ENCODE peak calls at places on chromosomes 4 and X, in five cellular contexts. H is H1, Q is HepG2, S is K562, E is GM12878. K is an unnamed sample.

GRCh38 chr4:108072300-108072699 is 82.6 kb downstream of the HADH start:
- DNase-seq in H (no peak), E (peak), Q (no peak), S (no peak), K (no peak)

GRCh38 chrX:73851014-73852009 is 288.3 kb downstream of the CHIC1 start:
- DNase-seq in E (peak), S (peak), Q (no peak), H (no peak), K (no peak)

GRCh38 chrX:43333543-43333942 is 322.6 kb upstream of the MAOA start:
- DNase-seq in Q (peak), H (no peak), S (no peak), E (no peak), K (no peak)

GRCh38 chrX:56804867-56805266 is 75.8 kb downstream of the NBDY start:
- DNase-seq in H (no peak), E (no peak), S (no peak), Q (no peak), K (no peak)

GRCh38 chr4:76659103-76659490 is 224.1 kb downstream of the SHROOM3 start:
- DNase-seq in S (no peak), E (no peak), H (no peak), Q (no peak), K (no peak)

GRCh38 chr4:95585016-95585695 is 36.4 kb upstream of the UNC5C start:
- DNase-seq in Q (no peak), H (no peak), S (no peak), E (no peak), K (peak)

GRCh38 chr4:183905081-183905592 is at the start of gene STOX2:
- DNase-seq in E (no peak), S (no peak), Q (peak), H (no peak), K (no peak)

GRCh38 chr4:167415461-167415860 is 181.2 kb upstream of the SPOCK3 start:
- DNase-seq in H (no peak), S (no peak), Q (no peak), E (no peak), K (no peak)

GRCh38 chr4:55838952-55839351 is 14.5 kb upstream of the EXOC1 start:
- DNase-seq in Q (no peak), H (no peak), S (no peak), E (no peak), K (no peak)

GRCh38 chr4:44495136-44495535 is 46.5 kb upstream of the KCTD8 start:
- DNase-seq in S (no peak), H (no peak), Q (no peak), E (no peak), K (no peak)

GRCh38 chr4:133594246-133595207 is 445.4 kb downstream of the PCDH10 start:
- DNase-seq in Q (no peak), E (no peak), S (no peak), H (no peak), K (no peak)

GRCh38 chrX:17968367-17968766 is 107.3 kb upstream of the RAI2 start:
- DNase-seq in H (no peak), S (no peak), E (no peak), Q (no peak), K (no peak)

GRCh38 chrX:131633285-131633917 is 89.5 kb downstream of the OR13H1 start:
- DNase-seq in S (peak), H (peak), Q (peak), E (peak), K (peak)

GRCh38 chr4:159221280-159221679 is 118.4 kb downstream of the RAPGEF2 start:
- DNase-seq in H (no peak), Q (no peak), S (no peak), E (no peak), K (no peak)

GRCh38 chr4:10983274-10983673 is 298.7 kb upstream of the CLNK start:
- DNase-seq in H (no peak), Q (no peak), S (no peak), E (no peak), K (no peak)

GRCh38 chr4:26930964-26931363 is 70.3 kb downstream of the STIM2 start:
- DNase-seq in H (no peak), E (no peak), S (peak), Q (no peak), K (no peak)

GRCh38 chr4:123259676-123260428 is 136.7 kb upstream of the SPRY1 start:
- DNase-seq in Q (no peak), E (no peak), H (no peak), S (no peak), K (no peak)

GRCh38 chrX:101462892-101463291 is 22.4 kb upstream of the ARMCX4 start:
- DNase-seq in E (no peak), Q (peak), H (no peak), S (peak), K (peak)

GRCh38 chrX:15911729-15912550 is 57.3 kb upstream of the AP1S2 start:
- DNase-seq in E (no peak), H (no peak), S (no peak), Q (no peak), K (no peak)

DNA sequence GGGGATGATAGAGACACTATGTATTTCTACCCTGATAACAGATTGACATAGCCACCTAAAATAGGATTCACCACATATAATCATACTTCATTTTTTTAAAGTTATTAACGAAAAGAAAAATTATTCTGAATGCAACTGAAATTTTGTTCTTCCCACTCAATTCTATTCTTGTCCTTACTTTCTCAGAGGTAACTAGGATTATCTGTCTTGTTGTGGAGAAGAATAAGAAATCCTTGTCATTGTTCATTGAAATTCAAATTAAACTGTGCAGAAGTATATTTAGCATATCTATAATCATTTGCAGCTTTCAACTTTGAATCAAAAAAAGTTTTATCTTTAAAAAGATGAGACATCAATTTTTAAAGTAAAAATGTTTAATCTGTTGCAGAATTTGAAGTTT is 40.4 kb upstream of the PRR27 start:
- DNase-seq in E (no peak), Q (no peak), S (no peak), H (no peak), K (no peak)
- TF ChIP-seq CEBPB in E (no peak), Q (no peak), S (no peak), H (no peak), K (no peak)

GRCh38 chr4:153637201-153637600 is 46.9 kb upstream of the TLR2 start:
- DNase-seq in E (no peak), H (no peak), S (no peak), Q (no peak), K (no peak)
- TF ChIP-seq ATF3 in E (no peak), H (no peak), S (no peak), Q (no peak), K (no peak)

GRCh38 chr4:79455216-79455615 is 47.2 kb upstream of the GK2 start:
- DNase-seq in S (no peak), H (no peak), E (no peak), Q (no peak), K (no peak)
- TF ChIP-seq CEBPB in S (no peak), H (no peak), E (no peak), Q (no peak), K (no peak)

DNA sequence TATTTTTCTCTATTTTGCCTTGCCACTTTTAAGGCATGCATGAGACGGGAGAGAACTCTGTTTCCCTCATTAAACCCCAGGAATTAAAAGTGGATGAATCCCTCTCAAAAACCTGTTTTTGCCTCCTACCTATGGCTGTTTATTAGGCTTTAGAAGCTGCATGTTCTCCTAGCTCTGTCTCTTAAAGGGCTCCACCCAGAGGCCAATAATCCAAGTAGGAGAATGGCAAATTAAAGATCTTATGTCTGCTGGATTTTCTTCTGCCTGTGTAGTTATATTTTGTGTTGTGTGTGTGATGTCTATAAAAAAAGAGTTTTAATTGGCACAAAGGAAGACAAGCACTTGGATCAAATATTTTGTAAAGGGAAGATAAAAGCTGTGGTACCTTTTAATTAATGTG is 32.4 kb downstream of the MAGEC1 start:
- DNase-seq in H (no peak), E (no peak), S (no peak), Q (no peak), K (no peak)
- TF ChIP-seq ATF3 in H (no peak), E (no peak), S (no peak), Q (no peak), K (no peak)